ENCODE peak calls at places on chromosomes 7 and 10, in ten cellular contexts. J, W, D, F, Z, S, I, A, H and C are unnamed samples.

GRCh38 chr10:129335396-129335795 is 131.6 kb upstream of the MGMT start:
- DNase-seq in I (no peak), A (no peak), J (no peak), Z (no peak), W (no peak), D (no peak), H (no peak), S (no peak), F (no peak), C (no peak)

GRCh38 chr7:80277434-80278427 is 143.1 kb downstream of the GNAI1 start:
- DNase-seq in S (peak), J (no peak), H (peak), Z (no peak), F (peak), D (no peak), I (no peak), W (peak), A (no peak), C (no peak)

GRCh38 chr7:127021019-127021738 is 231.6 kb downstream of the GRM8 start:
- DNase-seq in A (no peak), H (no peak), Z (no peak), W (no peak), F (no peak), J (no peak), I (no peak), D (no peak), S (no peak), C (no peak)

GRCh38 chr7:28988818-28989595 is 30.9 kb upstream of the TRIL start:
- DNase-seq in J (peak), S (peak), W (peak), I (no peak), Z (no peak), H (peak), A (peak), F (no peak), D (no peak), C (no peak)

GRCh38 chr10:28807760-28808613 is 130.7 kb downstream of the BAMBI start:
- DNase-seq in Z (no peak), H (no peak), W (peak), S (peak), F (no peak), I (no peak), A (no peak), J (no peak), D (no peak), C (no peak)

GRCh38 chr10:84822926-84823325 is 494.5 kb downstream of the CCSER2 start:
- DNase-seq in H (no peak), F (no peak), I (no peak), Z (no peak), D (no peak), J (no peak), A (no peak), S (no peak), W (no peak), C (no peak)

GRCh38 chr10:119602241-119603095 is 5.7 kb upstream of the TIAL1 start:
- DNase-seq in W (peak), D (no peak), Z (peak), S (peak), F (peak), H (peak), A (no peak), J (no peak), I (no peak), C (no peak)

GRCh38 chr10:80126876-80127275 is 5.7 kb upstream of the PLAC9 start:
- DNase-seq in A (no peak), H (no peak), Z (no peak), F (no peak), J (no peak), D (no peak), W (no peak), I (no peak), S (no peak), C (no peak)

GRCh38 chr7:81934596-81935301 is 164.9 kb upstream of the HGF start:
- DNase-seq in J (no peak), Z (no peak), I (no peak), W (peak), S (no peak), F (no peak), A (no peak), D (no peak), H (no peak), C (no peak)

GRCh38 chr7:20870977-20871376 is 84.3 kb upstream of the SP8 start:
- DNase-seq in F (no peak), S (no peak), A (no peak), Z (no peak), J (no peak), I (no peak), H (no peak), W (no peak), D (no peak), C (no peak)

GRCh38 chr7:39605087-39605486 is 18.3 kb upstream of the RALA start:
- DNase-seq in A (no peak), S (no peak), D (no peak), J (no peak), W (no peak), F (no peak), I (no peak), Z (no peak), H (peak), C (no peak)

GRCh38 chr7:71846160-71846559 is 566.0 kb downstream of the CALN1 start:
- DNase-seq in S (no peak), A (no peak), J (no peak), H (no peak), D (no peak), I (no peak), Z (no peak), W (no peak), F (no peak), C (no peak)

GRCh38 chr7:73811760-73812168 is 19.0 kb upstream of the CLDN4 start:
- DNase-seq in D (peak), S (peak), I (no peak), A (peak), Z (peak), W (peak), F (peak), J (peak), H (peak), C (peak)

GRCh38 chr7:30752979-30753378 is 1.0 kb downstream of the INMT start:
- DNase-seq in H (peak), J (peak), S (peak), A (peak), W (peak), Z (no peak), D (no peak), I (no peak), F (no peak), C (no peak)

GRCh38 chr7:30751696-30752273 is at the start of gene INMT:
- DNase-seq in J (peak), F (no peak), H (no peak), A (no peak), W (peak), Z (no peak), I (no peak), D (no peak), S (no peak), C (no peak)

GRCh38 chr7:30751257-30751650 is 681 bp upstream of the INMT start:
- DNase-seq in H (no peak), S (no peak), Z (no peak), D (no peak), W (no peak), F (no peak), A (no peak), I (no peak), J (no peak), C (no peak)

GRCh38 chr7:30750574-30751256 is 1.2 kb upstream of the INMT start:
- DNase-seq in S (peak), H (peak), Z (peak), J (peak), A (peak), D (peak), F (no peak), I (no peak), W (peak), C (no peak)

DNA sequence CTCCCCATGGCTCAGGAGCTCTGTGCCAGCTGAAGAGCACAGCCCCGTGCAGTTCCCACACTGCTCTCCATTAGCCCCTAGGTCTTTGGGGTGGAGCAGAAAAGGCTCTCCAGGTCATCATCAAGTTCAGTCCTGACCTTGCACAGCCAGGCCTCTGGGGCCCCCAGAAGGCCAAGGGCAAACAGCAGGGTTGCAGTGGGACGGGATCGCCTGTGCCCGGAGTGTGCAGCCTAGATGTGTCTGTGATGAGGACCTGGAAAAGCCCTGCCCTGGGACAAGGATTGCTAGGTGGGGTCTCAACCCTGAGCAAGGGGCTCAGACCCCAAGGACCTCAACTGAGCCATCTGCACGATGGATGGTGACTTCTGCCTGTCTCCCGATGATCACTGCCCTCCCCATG is 549 bp downstream of the INMT start:
- DNase-seq in J (no peak), H (no peak), F (no peak), Z (no peak), S (no peak), A (no peak), D (no peak), I (no peak), W (no peak), C (no peak)
- H3K4me3 ChIP-seq in J (peak), H (no peak), F (no peak), Z (peak), S (peak), A (no peak), D (no peak), I (peak), W (peak), C (no peak)

DNA sequence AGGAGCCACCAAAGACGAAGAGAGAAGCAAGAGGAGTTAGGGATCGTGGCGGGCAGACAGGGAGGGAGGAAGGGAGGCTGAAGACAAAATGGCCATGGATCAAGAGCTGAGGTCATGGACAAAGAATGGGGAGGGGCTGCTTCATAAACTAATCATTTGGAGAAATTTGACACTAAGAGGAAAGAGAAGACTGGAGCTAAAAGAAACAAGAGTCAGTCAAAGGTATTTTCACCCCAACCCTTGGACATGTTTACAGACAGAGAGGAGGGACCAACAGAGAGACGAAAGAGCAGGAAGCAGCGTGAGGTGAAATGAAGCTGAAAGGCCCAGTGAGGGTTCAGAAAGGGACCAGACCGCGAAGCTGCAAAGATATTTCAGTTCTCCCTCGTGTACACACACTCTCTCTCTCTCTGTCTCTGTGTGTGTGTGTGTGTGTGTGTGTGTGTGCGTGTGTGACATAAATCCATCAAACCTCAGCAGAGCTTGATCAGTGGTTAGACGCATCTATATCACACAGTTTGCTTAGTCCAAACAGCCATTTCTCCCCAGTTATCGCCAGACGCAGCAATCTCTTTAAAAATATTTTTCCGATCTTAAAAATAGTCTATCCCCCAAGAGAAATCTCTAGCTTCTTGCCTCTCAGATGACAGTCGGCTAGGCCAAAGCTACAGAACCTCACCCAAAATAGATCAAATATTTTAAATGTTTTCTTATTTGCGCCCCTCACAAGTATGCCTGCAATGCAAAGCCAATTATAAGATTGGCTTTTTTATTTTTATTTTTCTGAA is 12.5 kb upstream of the CALD1 start:
- DNase-seq in A (no peak), Z (no peak), F (no peak), I (no peak), H (peak), D (no peak), W (peak), J (no peak), S (peak), C (no peak)
- H3K4me3 ChIP-seq in A (no peak), Z (no peak), F (no peak), I (peak), H (no peak), D (no peak), W (no peak), J (no peak), S (no peak), C (no peak)

DNA sequence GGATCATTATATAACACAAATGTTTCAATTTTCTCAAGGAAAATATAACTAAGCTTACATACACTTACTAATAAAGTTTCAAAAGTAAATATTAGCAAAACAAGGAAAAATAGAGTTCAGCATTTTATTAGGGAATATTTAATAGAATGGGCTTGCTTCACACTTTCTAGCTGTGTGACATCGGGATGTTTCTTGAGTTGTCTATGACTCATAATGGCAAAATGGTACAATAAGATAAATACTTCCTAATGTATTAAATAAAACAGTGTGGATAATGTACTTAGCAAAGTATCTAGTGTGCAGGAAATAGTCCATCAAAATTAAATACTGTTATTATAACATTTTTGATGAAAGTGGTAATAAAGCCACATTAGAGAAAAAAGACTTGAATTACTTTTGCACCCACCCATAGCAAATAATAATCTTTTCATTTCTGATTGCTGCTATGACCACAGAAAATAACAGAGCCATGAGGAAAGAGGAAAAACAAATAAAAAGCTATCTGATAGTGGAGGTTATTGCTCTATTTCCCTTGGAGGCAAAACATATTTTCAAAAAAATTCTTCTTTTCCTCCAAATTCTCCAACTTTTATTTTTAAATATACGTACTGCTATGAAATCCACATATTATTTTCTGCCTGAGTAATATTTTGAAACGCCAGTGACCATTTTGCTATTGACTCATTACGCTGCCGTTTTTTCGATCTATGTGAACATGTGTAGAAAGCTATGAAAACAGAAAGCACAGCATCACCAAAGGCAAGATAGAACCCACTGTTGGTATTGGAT is 272.9 kb upstream of the KLF6 start:
- DNase-seq in I (no peak), A (no peak), S (no peak), H (no peak), J (no peak), F (peak), D (no peak), Z (no peak), W (peak), C (no peak)
- H3K4me3 ChIP-seq in I (peak), A (no peak), S (no peak), H (no peak), J (no peak), F (peak), D (no peak), Z (no peak), W (no peak), C (no peak)

GRCh38 chr7:102282465-102283362 is 4.0 kb upstream of the SH2B2 start:
- DNase-seq in D (no peak), I (no peak), J (no peak), S (no peak), A (no peak), F (no peak), H (no peak), Z (no peak), W (no peak), C (peak)
- H3K4me3 ChIP-seq in D (no peak), I (no peak), J (no peak), S (no peak), A (no peak), F (no peak), H (no peak), Z (no peak), W (no peak), C (no peak)

GRCh38 chr10:114026189-114027040 is 17.3 kb upstream of the ADRB1 start:
- DNase-seq in H (peak), I (no peak), W (peak), F (peak), Z (no peak), S (peak), D (no peak), A (no peak), J (no peak), C (peak)

GRCh38 chr10:114025610-114026130 is 18.0 kb upstream of the ADRB1 start:
- DNase-seq in A (no peak), F (no peak), H (no peak), W (no peak), J (no peak), I (no peak), D (no peak), S (no peak), Z (no peak), C (no peak)

GRCh38 chr10:114027041-114027394 is 16.6 kb upstream of the ADRB1 start:
- DNase-seq in J (no peak), I (no peak), Z (no peak), S (no peak), H (no peak), F (no peak), D (no peak), W (no peak), A (no peak), C (no peak)

GRCh38 chr10:114023198-114023597 is 20.5 kb upstream of the ADRB1 start:
- DNase-seq in H (peak), J (no peak), D (no peak), W (peak), F (no peak), A (no peak), I (no peak), S (peak), Z (no peak), C (no peak)

DNA sequence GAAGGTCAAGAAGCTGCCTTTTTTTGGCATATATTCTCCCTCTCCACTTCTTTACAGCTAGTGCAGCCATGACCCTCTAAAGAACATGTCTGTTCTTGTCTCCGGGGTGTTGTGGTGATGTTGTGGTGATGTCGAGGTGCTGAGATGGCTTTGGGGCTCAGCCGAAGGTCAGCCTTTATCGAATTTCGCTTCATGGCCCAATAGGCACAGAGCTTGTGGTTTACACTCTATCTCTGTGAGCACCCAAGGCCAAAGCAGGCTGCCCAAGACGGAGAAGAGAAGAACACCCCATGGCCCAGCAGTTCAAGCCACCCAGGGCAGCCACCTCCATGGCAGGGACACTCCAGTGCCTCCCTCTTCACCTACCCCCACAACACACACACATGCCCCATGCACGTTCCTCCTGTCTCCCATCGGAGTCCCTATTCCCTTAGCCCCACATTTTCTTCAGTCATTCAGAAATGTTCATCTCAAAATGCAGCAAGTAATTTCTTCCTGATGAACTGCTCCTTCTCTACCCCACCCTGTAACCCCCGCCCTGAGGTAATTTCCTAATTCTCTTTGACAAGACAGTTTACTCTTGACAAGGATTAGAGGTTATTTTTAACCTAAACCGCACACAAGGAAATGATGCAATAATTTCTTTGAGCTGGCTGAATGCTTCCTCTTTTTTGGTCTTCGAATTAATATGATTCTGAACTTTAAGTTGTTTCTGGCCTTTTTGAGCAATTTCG is 18.6 kb upstream of the ADRB1 start:
- DNase-seq in W (peak), H (peak), I (no peak), F (no peak), S (peak), A (no peak), D (no peak), Z (no peak), J (no peak), C (no peak)
- H3K4me3 ChIP-seq in W (no peak), H (no peak), I (no peak), F (no peak), S (no peak), A (no peak), D (no peak), Z (no peak), J (no peak), C (no peak)